ENCODE peak calls at places on chromosomes 4 and X, in eight cellular contexts. V is T-helper 9 cell; F is NCI-H774; P is NCI-H2081; A is NCI-H1436 treated with DMSO at 0.1 percent for 48 hours; M is activated CD8-positive, alpha-beta memory T cell treated with anti-CD3 and anti-CD28 coated beads for 4 hours; E is NCI-H2227 treated with DMSO at 0.1 percent for 48 hours; L is stimulated activated CD4-positive, alpha-beta T cell treated with anti-CD3 and anti-CD28 coated beads, Interleukin-15, amount 100 ng/mL, for 1 hour. T is an unnamed sample.

GRCh38 chr4:152961752-152962117 is 25.6 kb downstream of the FHDC1 start:
- DNase-seq in A (no peak), F (no peak), M (no peak), V (no peak), L (no peak), P (no peak), E (no peak), T (no peak)

GRCh38 chr4:173960398-173960797 is 323.1 kb downstream of the FBXO8 start:
- DNase-seq in P (no peak), A (no peak), V (no peak), L (no peak), F (no peak), E (no peak), M (no peak), T (no peak)

GRCh38 chr4:173272987-173273386 is 61.2 kb downstream of the HMGB2 start:
- DNase-seq in L (no peak), F (no peak), E (no peak), V (no peak), M (no peak), P (no peak), A (no peak), T (no peak)

GRCh38 chrX:148741441-148741840 is 241.0 kb downstream of the AFF2 start:
- DNase-seq in V (no peak), L (no peak), P (no peak), A (no peak), E (no peak), F (no peak), M (no peak), T (no peak)

GRCh38 chr4:38365748-38366310 is 298.2 kb upstream of the KLF3 start:
- DNase-seq in E (no peak), F (no peak), A (no peak), V (no peak), M (no peak), P (no peak), L (no peak), T (no peak)

GRCh38 chrX:100994352-100995281 is 25.1 kb downstream of the ARL13A start:
- DNase-seq in M (no peak), V (no peak), L (no peak), F (no peak), A (no peak), P (no peak), E (no peak), T (no peak)

GRCh38 chrX:68684291-68684918 is 36.9 kb downstream of the STARD8 start:
- DNase-seq in M (no peak), F (no peak), P (no peak), E (no peak), A (no peak), V (no peak), L (no peak), T (no peak)

GRCh38 chr4:173707658-173708415 is 177.8 kb upstream of the HAND2 start:
- DNase-seq in F (no peak), E (no peak), M (no peak), P (no peak), V (no peak), L (no peak), A (no peak), T (no peak)

GRCh38 chrX:88613338-88613737 is 133.7 kb upstream of the CPXCR1 start:
- DNase-seq in A (no peak), F (peak), P (peak), L (no peak), E (no peak), M (no peak), V (no peak), T (no peak)

GRCh38 chrX:55546956-55547355 is 57.3 kb upstream of the USP51 start:
- DNase-seq in E (no peak), A (no peak), V (no peak), M (no peak), L (no peak), P (no peak), F (no peak), T (no peak)

GRCh38 chr4:5793514-5793913 is 82.5 kb downstream of the EVC start:
- DNase-seq in E (no peak), V (no peak), P (no peak), F (no peak), L (no peak), M (no peak), A (no peak), T (no peak)

GRCh38 chr4:89119836-89120235 is 8.5 kb downstream of the TIGD2 start:
- DNase-seq in V (no peak), M (no peak), E (no peak), P (no peak), A (no peak), L (no peak), F (no peak), T (no peak)

GRCh38 chr4:102824398-102824797 is 3.0 kb downstream of the UBE2D3 start:
- DNase-seq in M (no peak), V (no peak), P (no peak), A (no peak), E (no peak), F (no peak), L (no peak), T (no peak)

GRCh38 chr4:26141916-26142638 is 178.7 kb upstream of the RBPJ start:
- DNase-seq in A (no peak), M (no peak), V (no peak), P (no peak), L (no peak), E (no peak), F (no peak), T (peak)

GRCh38 chr4:123412700-123413512 is 16.3 kb downstream of the SPRY1 start:
- DNase-seq in V (no peak), L (no peak), A (no peak), F (no peak), M (no peak), E (no peak), P (no peak), T (peak)

GRCh38 chrX:129983575-129984131 is 1.2 kb downstream of the BCORL1 start:
- DNase-seq in A (no peak), M (no peak), L (no peak), F (no peak), P (no peak), V (no peak), E (no peak), T (no peak)

GRCh38 chr4:105306158-105306781 is 159.6 kb downstream of the TET2 start:
- DNase-seq in E (no peak), M (peak), P (no peak), A (no peak), V (no peak), L (peak), F (no peak), T (no peak)

GRCh38 chr4:46844325-46844917 is 64.6 kb downstream of the COX7B2 start:
- DNase-seq in L (no peak), V (peak), E (no peak), A (no peak), M (peak), P (peak), F (peak), T (peak)